ENCODE peak calls at places on chromosomes 12 and 14, in nine cellular contexts. K is AG09319; M is left ventricle myocardium inferior; X is PC-3; W is stimulated activated CD8-positive, alpha-beta memory T cell treated with anti-CD3 and anti-CD28 coated beads, Interleukin-7, amount 100 ng/mL, for 48 hours; B is nephron progenitor cell; I is G401; P is EL; G is fibroblast of the conjunctiva. R is an unnamed sample.

GRCh38 chr14:77158175-77158908 is 16.8 kb upstream of the ZDHHC22 start:
- DNase-seq in K (peak), X (peak), M (peak), W (no peak), B (peak), G (peak), P (peak), I (no peak), R (peak)

GRCh38 chr14:55212611-55213010 is 21.2 kb upstream of the DLGAP5 start:
- DNase-seq in W (no peak), P (no peak), B (no peak), X (no peak), M (no peak), I (no peak), K (no peak), G (no peak), R (no peak)

GRCh38 chr12:113634982-113635381 is 163.3 kb upstream of the LHX5 start:
- DNase-seq in X (no peak), W (no peak), I (no peak), B (no peak), K (no peak), G (no peak), M (no peak), P (no peak), R (no peak)

GRCh38 chr14:85487215-85487614 is 42.7 kb upstream of the FLRT2 start:
- DNase-seq in X (no peak), G (peak), K (peak), P (peak), M (no peak), B (no peak), I (no peak), W (no peak), R (no peak)

GRCh38 chr12:51368640-51369517 is 22.3 kb downstream of the GALNT6 start:
- DNase-seq in G (no peak), W (peak), K (no peak), I (no peak), X (no peak), B (no peak), P (peak), M (no peak), R (peak)

GRCh38 chr12:47408171-47408871 is 297.5 kb downstream of the RPAP3 start:
- DNase-seq in B (no peak), W (no peak), K (no peak), I (no peak), G (no peak), M (no peak), P (no peak), X (peak), R (no peak)

GRCh38 chr12:124939428-124940142 is 25.1 kb upstream of the UBC start:
- DNase-seq in G (peak), W (peak), X (peak), I (peak), M (peak), B (peak), P (peak), K (peak), R (peak)

GRCh38 chr14:22772725-22773124 is 6.2 kb downstream of the OXA1L start:
- DNase-seq in W (no peak), K (no peak), X (no peak), G (no peak), M (no peak), I (no peak), B (no peak), P (no peak), R (no peak)

GRCh38 chr12:120710805-120711296 is 593 bp downstream of the UNC119B start:
- DNase-seq in G (no peak), I (peak), X (no peak), B (peak), P (no peak), M (no peak), K (no peak), W (no peak), R (no peak)

GRCh38 chr12:109020136-109020535 is 732 bp downstream of the SVOP start:
- DNase-seq in B (no peak), K (no peak), I (peak), M (no peak), P (no peak), G (no peak), X (no peak), W (no peak), R (no peak)

GRCh38 chr12:24705741-24706358 is 243.1 kb downstream of the BCAT1 start:
- DNase-seq in X (no peak), G (no peak), W (no peak), K (no peak), I (no peak), P (peak), M (no peak), B (no peak), R (no peak)

GRCh38 chr12:47736877-47737676 is 11.8 kb upstream of the ENDOU start:
- DNase-seq in X (no peak), B (peak), P (peak), G (peak), I (peak), K (peak), W (no peak), M (peak), R (peak)

GRCh38 chr12:5433081-5433839 is 1.4 kb downstream of the NTF3 start:
- DNase-seq in G (no peak), M (no peak), B (peak), X (no peak), P (peak), K (no peak), W (no peak), I (peak), R (no peak)

GRCh38 chr12:97716356-97716755 is 253.8 kb downstream of the RMST start:
- DNase-seq in G (no peak), I (no peak), P (no peak), M (no peak), X (peak), B (no peak), W (no peak), K (no peak), R (no peak)

GRCh38 chr14:68741481-68741799 is 51.4 kb downstream of the ZFP36L1 start:
- DNase-seq in X (no peak), W (no peak), I (no peak), B (no peak), G (no peak), P (no peak), K (no peak), M (no peak), R (no peak)

GRCh38 chr12:34389378-34390170 is 367.3 kb downstream of the ALG10 start:
- DNase-seq in G (no peak), M (no peak), I (no peak), B (no peak), K (no peak), P (no peak), X (no peak), W (no peak), R (no peak)

GRCh38 chr12:68198490-68199086 is 27.0 kb downstream of the IL26 start:
- DNase-seq in W (no peak), B (no peak), P (no peak), M (no peak), X (no peak), I (no peak), G (no peak), K (no peak), R (no peak)

GRCh38 chr12:53948650-53949593 is 5.8 kb upstream of the HOXC12 start:
- DNase-seq in W (no peak), B (no peak), I (no peak), M (no peak), K (no peak), P (no peak), G (no peak), X (peak), R (no peak)

GRCh38 chr12:132506730-132507538 is 17.0 kb downstream of the FBRSL1 start:
- DNase-seq in G (peak), M (peak), B (peak), P (peak), X (no peak), K (peak), I (peak), W (peak), R (peak)

GRCh38 chr12:116594325-116595038 is 35.3 kb downstream of the MAP1LC3B2 start:
- DNase-seq in G (no peak), X (no peak), P (no peak), B (no peak), M (peak), W (no peak), K (no peak), I (no peak), R (no peak)

GRCh38 chr12:102722147-102722546 is 194.9 kb downstream of the PAH start:
- DNase-seq in I (no peak), K (no peak), X (no peak), W (no peak), P (no peak), M (no peak), B (no peak), G (no peak), R (no peak)

GRCh38 chr12:113961921-113962710 is 4.0 kb downstream of the RBM19 start:
- DNase-seq in I (no peak), G (peak), M (no peak), W (peak), B (no peak), X (peak), K (no peak), P (peak), R (peak)

GRCh38 chr12:62895351-62895750 is 39.6 kb downstream of the PPM1H start:
- DNase-seq in X (no peak), M (no peak), W (no peak), K (no peak), B (no peak), G (no peak), I (no peak), P (no peak), R (no peak)

GRCh38 chr14:58731465-58732330 is 93.9 kb downstream of the DACT1 start:
- DNase-seq in B (no peak), P (peak), K (peak), G (peak), I (no peak), W (no peak), X (peak), M (no peak), R (peak)

GRCh38 chr14:39102265-39102968 is 618 bp downstream of the SEC23A start:
- DNase-seq in M (peak), B (no peak), P (peak), K (no peak), I (peak), X (peak), G (no peak), W (no peak), R (peak)

GRCh38 chr12:92278378-92278828 is 132.8 kb upstream of the BTG1 start:
- DNase-seq in X (no peak), I (no peak), M (no peak), W (no peak), K (no peak), B (no peak), P (no peak), G (peak), R (no peak)

GRCh38 chr12:89103831-89104230 is 248.5 kb downstream of the DUSP6 start:
- DNase-seq in I (no peak), X (no peak), K (no peak), M (no peak), W (no peak), G (no peak), B (no peak), P (no peak), R (no peak)

R was measured in LHCN-M2.